ENCODE peak calls at places on chromosomes 11 and 22, in five cellular contexts. D is A549, R is K562, F is HepG2, S is GM12878. A is an unnamed sample.
A peak's percentile ranks its signal among the peaks of the same experiment; 100 is the strongest.

GRCh38 chr22:20009582-20010306 is 6.9 kb downstream of the ARVCF start:
- DNase-seq in D (no peak), R (no peak), F (no peak), S (no peak), A (no peak)

GRCh38 chr11:1422481-1422880 is 32.7 kb downstream of the BRSK2 start:
- DNase-seq in D (peak; percentile 43), R (peak; percentile 39), F (no peak), S (no peak), A (peak; percentile 42)

GRCh38 chr11:85803920-85804319 is 7.0 kb downstream of the SYTL2 start:
- DNase-seq in D (no peak), R (no peak), F (no peak), S (no peak), A (no peak)

GRCh38 chr22:39173787-39174497 is 21.5 kb upstream of the CBX7 start:
- DNase-seq in D (no peak), R (no peak), F (no peak), S (no peak), A (no peak)

GRCh38 chr11:27838674-27839073 is 138.4 kb upstream of the BDNF start:
- DNase-seq in D (no peak), R (no peak), F (no peak), S (no peak), A (no peak)

GRCh38 chr11:121445071-121445768 is 6.9 kb upstream of the SORL1 start:
- DNase-seq in D (no peak), R (no peak), F (no peak), S (no peak), A (no peak)

GRCh38 chr11:13332124-13332523 is 54.5 kb downstream of the BMAL1 start:
- DNase-seq in D (no peak), R (no peak), F (no peak), S (no peak), A (no peak)

GRCh38 chr22:27461470-27461869 is 340.1 kb downstream of the MN1 start:
- DNase-seq in D (peak; percentile 58), R (no peak), F (no peak), S (no peak), A (peak; percentile 56)

GRCh38 chr11:44178381-44178780 is 82.9 kb downstream of the EXT2 start:
- DNase-seq in D (no peak), R (no peak), F (no peak), S (no peak), A (no peak)

GRCh38 chr11:118899706-118900360 is 16.1 kb downstream of the CXCR5 start:
- DNase-seq in D (no peak), R (no peak), F (no peak), S (no peak), A (no peak)

GRCh38 chr22:20180640-20181039 is 29.8 kb upstream of the CCDC188 start:
- DNase-seq in D (no peak), R (no peak), F (no peak), S (no peak), A (no peak)

GRCh38 chr11:68052137-68052873 is 13.5 kb downstream of the TCIRG1 start:
- DNase-seq in D (no peak), R (no peak), F (no peak), S (no peak), A (no peak)

GRCh38 chr11:128135451-128135850 is 451.9 kb downstream of the ETS1 start:
- DNase-seq in D (no peak), R (no peak), F (no peak), S (no peak), A (no peak)

GRCh38 chr11:11843233-11843632 is 1.5 kb downstream of the USP47 start:
- DNase-seq in D (peak; percentile 33), R (no peak), F (peak; percentile 58), S (no peak), A (no peak)

GRCh38 chr11:126655807-126656128 is 300.3 kb downstream of the ST3GAL4 start:
- DNase-seq in D (peak; percentile 22), R (no peak), F (no peak), S (no peak), A (no peak)

GRCh38 chr11:132734217-132734616 is 798.1 kb downstream of the OPCML start:
- DNase-seq in D (no peak), R (no peak), F (no peak), S (no peak), A (no peak)

GRCh38 chr22:20558534-20558933 is 51.1 kb downstream of the MED15 start:
- DNase-seq in D (no peak), R (no peak), F (no peak), S (no peak), A (no peak)

DNA sequence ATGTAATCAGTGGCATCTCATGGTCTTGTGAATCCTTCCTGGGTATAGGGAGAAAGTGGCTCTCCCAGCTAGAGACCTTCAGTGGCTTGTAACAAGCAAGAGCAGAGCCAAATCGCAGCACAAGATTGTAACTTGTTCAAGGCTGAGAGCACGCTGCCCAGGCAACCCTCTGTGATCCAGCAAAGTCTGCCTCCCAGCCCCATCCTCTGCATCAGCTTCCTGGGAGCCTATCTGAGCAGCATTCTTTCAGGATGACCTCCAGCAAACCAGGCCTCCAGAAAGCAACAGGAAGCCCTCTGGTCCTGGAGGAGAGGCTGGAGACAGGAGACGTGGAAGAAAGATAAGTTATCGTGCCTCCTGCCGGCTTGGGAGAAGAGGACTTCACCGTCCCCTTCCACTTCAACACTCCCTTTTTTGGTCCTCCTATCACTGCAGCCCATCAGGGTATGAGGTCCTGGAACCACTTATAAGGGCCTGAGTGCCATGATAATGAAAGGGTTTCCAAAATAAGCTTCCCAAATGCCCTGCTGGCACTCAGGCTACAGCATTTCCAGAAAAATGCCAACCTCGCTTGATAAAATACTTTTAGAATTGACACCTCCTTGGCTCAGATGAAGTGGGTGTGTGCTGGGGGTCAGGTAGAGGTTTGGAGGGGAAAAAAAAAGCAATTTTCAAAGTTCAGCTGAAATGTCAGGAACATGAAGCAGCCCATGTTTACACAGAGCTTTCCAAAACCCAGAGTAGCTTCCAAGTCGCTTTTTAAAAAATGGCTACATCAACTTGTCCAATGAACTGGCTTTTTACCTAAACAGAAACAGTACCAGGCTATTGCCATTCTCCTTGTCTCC is 80.2 kb downstream of the PLEKHA7 start:
- DNase-seq in D (no peak), R (no peak), F (no peak), S (no peak), A (no peak)
- TF ChIP-seq ESRRA in D (no peak), R (no peak), F (no peak), S (no peak), A (no peak)

DNA sequence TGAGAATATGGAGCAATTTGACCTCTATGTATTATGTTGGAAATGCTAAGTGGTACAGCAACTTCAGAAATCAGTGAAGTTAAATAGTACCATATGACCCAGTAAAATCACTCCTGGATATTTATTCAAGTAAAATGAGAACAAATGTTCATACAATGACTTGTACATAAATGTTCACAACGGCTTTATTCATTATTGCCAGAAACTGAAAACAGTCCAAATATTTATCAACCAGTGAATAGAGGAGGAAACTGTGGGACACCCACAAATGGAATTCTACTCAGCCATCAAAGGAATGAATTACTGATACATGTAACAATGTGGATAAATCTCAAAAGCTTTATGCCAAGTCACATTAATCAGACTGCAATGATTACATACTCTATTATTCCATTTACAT is 416.3 kb downstream of the AASDHPPT start:
- DNase-seq in D (no peak), R (no peak), F (peak; percentile 12), S (no peak), A (no peak)
- TF ChIP-seq ESRRA in D (no peak), R (no peak), F (no peak), S (no peak), A (no peak)

GRCh38 chr11:46413755-46414465 is 22.3 kb upstream of the CHRM4 start:
- DNase-seq in D (peak; percentile 67), R (no peak), F (peak; percentile 76), S (no peak), A (no peak)
- TF ChIP-seq ESRRA in D (no peak), R (no peak), F (no peak), S (no peak), A (no peak)

GRCh38 chr11:8649361-8649760 is 33.1 kb downstream of the TRIM66 start:
- DNase-seq in D (no peak), R (no peak), F (no peak), S (no peak), A (no peak)
- TF ChIP-seq ESRRA in D (no peak), R (no peak), F (no peak), S (no peak), A (no peak)

DNA sequence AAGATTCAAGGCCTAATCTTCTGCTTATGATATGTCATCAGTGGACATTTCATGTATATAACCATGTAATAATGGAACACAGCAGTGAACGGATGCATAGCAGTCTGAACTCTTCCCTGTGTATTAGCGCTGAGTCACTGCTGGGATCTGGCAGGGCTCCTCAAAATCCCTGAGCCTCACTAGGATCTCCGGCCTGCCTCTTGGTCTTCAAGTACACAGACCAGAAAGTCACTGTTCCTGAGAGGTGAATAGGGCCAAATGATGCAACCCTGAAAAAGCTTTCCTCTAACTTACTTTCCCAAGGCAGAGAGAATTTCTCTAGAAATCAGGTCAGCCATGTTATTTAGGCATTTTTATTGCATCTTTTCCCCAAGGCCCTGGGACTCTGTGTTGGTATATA is 35.0 kb downstream of the POU2AF1 start:
- DNase-seq in D (peak; percentile 49), R (no peak), F (no peak), S (no peak), A (no peak)
- TF ChIP-seq ESRRA in D (no peak), R (no peak), F (no peak), S (no peak), A (no peak)

GRCh38 chr11:35305670-35306382 is 113.5 kb downstream of the SLC1A2 start:
- DNase-seq in D (peak; percentile 30), R (peak; percentile 51), F (peak; percentile 12), S (no peak), A (peak; percentile 65)
- TF ChIP-seq ESRRA in D (no peak), R (no peak), F (no peak), S (no peak), A (no peak)

GRCh38 chr11:10374386-10374785 is 69.5 kb downstream of the ADM start:
- DNase-seq in D (no peak), R (no peak), F (no peak), S (no peak), A (no peak)

GRCh38 chr11:10373929-10374328 is 69.1 kb downstream of the ADM start:
- DNase-seq in D (no peak), R (no peak), F (no peak), S (no peak), A (no peak)

GRCh38 chr11:10375280-10376048 is 70.6 kb downstream of the ADM start:
- DNase-seq in D (no peak), R (no peak), F (no peak), S (no peak), A (no peak)

GRCh38 chr11:10377182-10377581 is 72.3 kb downstream of the ADM start:
- DNase-seq in D (no peak), R (no peak), F (no peak), S (no peak), A (no peak)

DNA sequence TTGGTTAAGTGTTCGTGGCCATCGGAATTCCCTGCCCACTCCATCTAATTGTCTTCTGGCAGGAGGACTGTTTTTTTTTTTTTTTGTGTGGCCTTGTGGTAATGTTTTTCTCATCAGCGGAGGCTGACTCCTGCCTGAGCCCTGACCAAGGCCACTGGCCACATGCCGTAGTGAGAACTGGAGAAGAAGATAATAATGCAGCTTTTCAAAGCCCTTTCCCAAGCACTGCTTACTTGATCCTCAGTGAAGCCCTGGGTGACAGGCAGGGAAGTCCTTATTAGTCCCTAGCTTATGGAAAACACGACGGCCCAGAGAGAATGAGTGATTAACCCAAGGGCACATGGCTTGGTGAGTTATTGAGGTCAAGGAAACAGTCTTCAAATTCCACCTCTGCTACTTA is 71.2 kb downstream of the ADM start:
- DNase-seq in D (no peak), R (no peak), F (no peak), S (no peak), A (no peak)
- TF ChIP-seq ESRRA in D (no peak), R (no peak), F (no peak), S (no peak), A (no peak)